ENCODE peak calls at places on chromosome 11, in six cellular contexts. F is HepG2, Y is IMR-90, S is GM12878, C is A549, N is K562. L is an unnamed sample.

GRCh38 chr11:21866781-21867180 is 326.1 kb upstream of the ANO5 start:
- DNase-seq in F (no peak), S (no peak), N (no peak), Y (no peak), C (no peak), L (no peak)

GRCh38 chr11:9943346-9944110 is 279.7 kb downstream of the SWAP70 start:
- DNase-seq in S (no peak), Y (peak), N (no peak), C (peak), F (peak), L (no peak)

GRCh38 chr11:1199689-1200610 is 22.9 kb upstream of the MUC5B start:
- DNase-seq in F (no peak), C (no peak), N (no peak), Y (no peak), S (no peak), L (no peak)

GRCh38 chr11:22512457-22512856 is 113.2 kb downstream of the FANCF start:
- DNase-seq in N (no peak), F (no peak), C (no peak), Y (no peak), S (no peak), L (no peak)

GRCh38 chr11:129881570-129882170 is 13.7 kb downstream of the NFRKB start:
- DNase-seq in F (peak), Y (peak), N (peak), S (no peak), C (peak), L (peak)

GRCh38 chr11:69617682-69618081 is 23.3 kb upstream of the CCND1 start:
- DNase-seq in S (no peak), N (no peak), F (no peak), C (no peak), Y (no peak), L (no peak)

GRCh38 chr11:75532200-75532972 is 6.6 kb upstream of the GDPD5 start:
- DNase-seq in C (peak), Y (peak), N (peak), F (peak), S (peak), L (peak)

GRCh38 chr11:33598426-33599069 is 102.1 kb downstream of the C11orf91 start:
- DNase-seq in F (no peak), C (no peak), N (no peak), S (no peak), Y (no peak), L (no peak)

GRCh38 chr11:61297341-61297740 is 2.2 kb upstream of the VWCE start:
- DNase-seq in Y (peak), S (no peak), C (no peak), F (no peak), N (no peak), L (no peak)

GRCh38 chr11:62909107-62909894 is 11.9 kb downstream of the CHRM1 start:
- DNase-seq in S (no peak), N (peak), C (peak), Y (peak), F (peak), L (peak)

GRCh38 chr11:22829231-22830081 is at the start of gene SVIP:
- DNase-seq in F (peak), S (peak), N (peak), Y (peak), C (peak), L (peak)

GRCh38 chr11:67641302-67642147 is 2.0 kb upstream of the TBX10 start:
- DNase-seq in F (peak), N (no peak), Y (no peak), C (no peak), S (no peak), L (no peak)

GRCh38 chr11:17352925-17353227 is 1.3 kb downstream of the NCR3LG1 start:
- DNase-seq in S (no peak), C (peak), N (peak), F (peak), Y (peak), L (peak)

GRCh38 chr11:1480191-1480554 is 6.4 kb downstream of the MOB2 start:
- DNase-seq in S (no peak), Y (no peak), F (no peak), N (no peak), C (no peak), L (no peak)

GRCh38 chr11:1305558-1306056 is 3.8 kb downstream of the TOLLIP start:
- DNase-seq in F (no peak), C (no peak), Y (no peak), S (no peak), N (no peak), L (no peak)

GRCh38 chr11:121523581-121524232 is 70.9 kb upstream of the SORL1-AS1 start:
- DNase-seq in Y (no peak), N (no peak), S (no peak), C (no peak), F (peak), L (no peak)

GRCh38 chr11:128890543-128891409 is at the start of gene KCNJ5:
- DNase-seq in N (no peak), Y (no peak), C (peak), F (no peak), S (no peak), L (peak)

GRCh38 chr11:33135216-33135615 is 26.1 kb downstream of the CSTF3 start:
- DNase-seq in C (no peak), S (no peak), F (no peak), Y (peak), N (no peak), L (no peak)

GRCh38 chr11:68843703-68844312 is 2.1 kb upstream of the CPT1A start:
- DNase-seq in N (no peak), C (peak), S (no peak), Y (no peak), F (peak), L (no peak)

GRCh38 chr11:69292221-69292648 is 1.7 kb upstream of the MYEOV start:
- DNase-seq in C (peak), Y (no peak), N (peak), S (no peak), F (no peak), L (peak)

GRCh38 chr11:84524422-84525051 is 1102.6 kb downstream of the DLG2 start:
- DNase-seq in S (no peak), F (no peak), C (peak), Y (peak), N (no peak), L (no peak)

GRCh38 chr11:97717922-97718321 is 1302.8 kb upstream of the CNTN5 start:
- DNase-seq in C (no peak), Y (no peak), S (no peak), N (no peak), F (no peak), L (no peak)

GRCh38 chr11:17459211-17459610 is 17.4 kb downstream of the ABCC8 start:
- DNase-seq in Y (no peak), S (no peak), C (no peak), F (no peak), N (no peak), L (no peak)

GRCh38 chr11:94020777-94021615 is at the start of gene HEPHL1:
- DNase-seq in F (no peak), Y (peak), C (no peak), N (no peak), S (no peak), L (no peak)

GRCh38 chr11:9516113-9516512 is 55.3 kb downstream of the ZNF143 start:
- DNase-seq in N (no peak), C (peak), S (no peak), F (no peak), Y (no peak), L (no peak)

GRCh38 chr11:1763796-1764661 is at the start of gene CTSD:
- DNase-seq in S (no peak), F (peak), N (peak), C (peak), Y (peak), L (peak)

GRCh38 chr11:61732705-61733104 is 19.7 kb upstream of the MYRF start:
- DNase-seq in S (no peak), Y (peak), C (no peak), F (no peak), N (no peak), L (no peak)

GRCh38 chr11:101458161-101458560 is 125.6 kb downstream of the TRPC6 start:
- DNase-seq in Y (peak), N (no peak), S (no peak), C (no peak), F (no peak), L (no peak)

GRCh38 chr11:64419818-64420485 is 61.0 kb downstream of the RPS6KA4 start:
- DNase-seq in S (no peak), F (no peak), C (peak), N (no peak), Y (no peak), L (no peak)

GRCh38 chr11:35969089-35970046 is 25.5 kb downstream of the LDLRAD3 start:
- DNase-seq in C (no peak), F (no peak), S (no peak), N (no peak), Y (peak), L (no peak)

GRCh38 chr11:64544616-64545296 is 46.3 kb upstream of the SLC22A12 start:
- DNase-seq in F (no peak), N (no peak), Y (no peak), C (no peak), S (no peak), L (no peak)

GRCh38 chr11:63961608-63962412 is 12.6 kb upstream of the COX8A start:
- DNase-seq in Y (peak), F (peak), N (peak), C (peak), S (no peak), L (no peak)

GRCh38 chr11:115180272-115180671 is 323.9 kb downstream of the CADM1 start:
- DNase-seq in S (no peak), N (no peak), F (no peak), Y (no peak), C (no peak), L (peak)

GRCh38 chr11:101466352-101466751 is 117.5 kb downstream of the TRPC6 start:
- DNase-seq in N (no peak), Y (no peak), C (no peak), F (no peak), S (no peak), L (no peak)

GRCh38 chr11:101555366-101555765 is 28.4 kb downstream of the TRPC6 start:
- DNase-seq in C (no peak), S (no peak), F (no peak), Y (peak), N (no peak), L (no peak)

DNA sequence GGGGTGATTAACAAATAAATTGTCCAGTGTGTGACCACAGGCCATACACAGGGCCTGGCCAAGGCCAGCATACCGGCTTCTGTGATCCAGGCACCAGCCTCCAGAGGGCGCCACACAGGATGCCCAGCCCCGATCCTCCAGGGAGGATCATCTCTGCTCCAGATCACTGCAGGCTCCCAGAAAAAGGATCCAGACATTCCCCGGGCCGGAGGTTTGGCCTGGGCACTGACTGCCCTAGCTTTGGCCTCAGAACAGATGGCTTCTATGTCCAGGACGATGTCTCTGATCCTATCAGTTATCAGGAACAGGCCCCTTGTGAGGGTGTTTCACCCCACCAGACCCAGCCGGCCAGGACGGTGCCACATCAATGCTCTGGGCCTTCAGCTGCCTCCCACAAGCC is 74.5 kb upstream of the LMO1 start:
- DNase-seq in F (peak), Y (peak), C (peak), N (peak), S (no peak), L (peak)
- TF ChIP-seq BHLHE40 in F (no peak), Y (no peak), C (no peak), N (no peak), S (no peak), L (no peak)

GRCh38 chr11:113876074-113876797 is 864 bp upstream of the USP28 start:
- DNase-seq in Y (no peak), F (no peak), S (no peak), N (no peak), C (no peak), L (no peak)
- TF ChIP-seq BHLHE40 in Y (no peak), F (no peak), S (no peak), N (no peak), C (no peak), L (no peak)

DNA sequence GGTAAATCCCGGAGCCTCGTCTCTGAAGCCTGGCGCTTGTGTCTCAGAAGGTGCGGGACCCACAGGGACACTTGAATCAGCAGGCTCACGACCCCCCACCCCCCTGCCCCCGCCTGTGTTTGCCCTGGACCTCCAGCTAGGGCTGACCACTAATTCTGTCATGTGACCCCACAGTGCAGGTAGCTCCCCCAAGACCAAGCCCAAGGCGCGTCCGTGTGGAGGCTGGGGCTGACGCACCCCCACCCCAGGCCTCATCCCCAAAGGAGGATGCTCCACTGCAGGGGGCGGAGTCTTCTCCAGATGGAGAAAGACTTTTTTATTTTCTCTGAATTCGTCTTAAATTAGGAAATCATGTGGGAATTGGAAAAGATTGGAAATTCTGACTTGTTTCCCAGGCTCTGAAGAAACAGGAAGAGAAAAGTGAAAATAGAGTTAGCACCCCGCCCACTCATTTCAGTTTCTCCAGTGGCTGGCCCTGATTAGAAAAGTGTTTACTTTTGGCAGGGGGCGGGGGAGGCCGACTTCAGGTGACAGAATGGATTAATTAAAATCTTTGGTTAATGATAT is 1.0 kb upstream of the RELA start:
- DNase-seq in F (no peak), S (no peak), N (peak), Y (peak), C (no peak), L (peak)
- TF ChIP-seq BHLHE40 in F (no peak), S (peak), N (no peak), Y (no peak), C (no peak), L (no peak)

GRCh38 chr11:78540276-78540675 is 34.4 kb downstream of the NARS2 start:
- DNase-seq in S (no peak), F (peak), C (no peak), Y (no peak), N (no peak), L (no peak)

GRCh38 chr11:78542007-78542406 is 32.7 kb downstream of the NARS2 start:
- DNase-seq in C (no peak), Y (peak), F (no peak), S (no peak), N (no peak), L (no peak)

GRCh38 chr11:78541537-78541936 is 33.1 kb downstream of the NARS2 start:
- DNase-seq in S (no peak), Y (no peak), F (no peak), C (no peak), N (no peak), L (no peak)

GRCh38 chr11:78536933-78537332 is 37.7 kb downstream of the NARS2 start:
- DNase-seq in Y (no peak), S (no peak), N (no peak), F (no peak), C (no peak), L (no peak)

GRCh38 chr11:78539566-78539965 is 35.1 kb downstream of the NARS2 start:
- DNase-seq in F (peak), Y (peak), S (no peak), N (no peak), C (no peak), L (no peak)
- TF ChIP-seq BHLHE40 in F (no peak), Y (no peak), S (no peak), N (no peak), C (no peak), L (no peak)

DNA sequence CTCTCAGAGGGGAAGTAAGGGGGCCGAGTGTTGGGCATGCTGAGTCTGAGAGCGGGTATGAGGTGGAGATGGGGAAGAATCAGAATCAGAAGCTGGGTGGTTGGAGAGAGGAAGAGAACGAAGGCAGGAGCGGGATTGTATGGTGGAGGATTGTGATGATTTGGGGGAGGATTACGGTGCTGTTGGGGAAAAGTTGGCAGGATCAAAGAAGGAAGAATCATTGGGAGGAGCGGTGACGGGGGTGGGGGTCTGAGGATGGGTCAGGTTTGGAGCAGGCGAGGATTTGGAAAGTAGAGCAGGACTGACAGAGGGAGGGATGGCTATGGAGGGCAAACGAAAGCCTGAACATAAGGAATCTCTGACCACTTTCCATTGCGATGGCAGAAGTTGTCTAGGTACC is 22.1 kb downstream of the ZNF195 start:
- DNase-seq in S (no peak), F (no peak), C (no peak), N (no peak), Y (no peak), L (no peak)
- TF ChIP-seq BHLHE40 in S (no peak), F (no peak), C (no peak), N (no peak), Y (no peak), L (no peak)

DNA sequence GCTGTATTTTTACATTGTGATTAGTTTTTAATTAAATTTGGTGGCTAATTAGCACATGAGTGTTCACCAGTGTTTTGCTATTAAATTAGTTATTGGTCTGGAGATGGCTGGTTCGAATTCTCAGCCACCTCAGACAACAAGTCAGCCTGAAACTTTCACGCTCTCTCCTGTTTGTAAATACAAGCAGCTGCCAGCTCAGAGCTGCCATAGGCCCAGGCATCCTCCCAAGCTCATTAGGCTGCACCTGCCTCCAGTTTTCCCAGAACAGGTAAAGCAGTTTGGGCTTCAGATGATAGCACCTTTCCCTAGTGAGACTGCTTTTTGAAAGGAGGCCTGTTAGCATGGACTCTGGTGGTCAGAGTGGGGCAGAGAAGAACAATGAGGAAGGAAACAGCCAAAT is 156.8 kb downstream of the NAV2 start:
- DNase-seq in N (no peak), C (no peak), S (no peak), F (no peak), Y (no peak), L (no peak)
- TF ChIP-seq BHLHE40 in N (no peak), C (no peak), S (no peak), F (no peak), Y (no peak), L (no peak)

GRCh38 chr11:125591659-125592304 is 870 bp upstream of the STT3A start:
- DNase-seq in C (no peak), N (peak), F (peak), Y (peak), S (no peak), L (peak)

GRCh38 chr11:125588505-125588904 is 4.1 kb upstream of the STT3A start:
- DNase-seq in F (no peak), S (no peak), Y (peak), C (no peak), N (peak), L (no peak)

GRCh38 chr11:125594958-125595357 is 2.3 kb downstream of the STT3A start:
- DNase-seq in Y (no peak), S (no peak), N (no peak), C (no peak), F (no peak), L (no peak)

GRCh38 chr11:125592305-125593112 is at the start of gene STT3A:
- DNase-seq in Y (peak), N (peak), S (peak), F (peak), C (peak), L (peak)

GRCh38 chr11:125593113-125593761 is 585 bp downstream of the STT3A start:
- DNase-seq in C (peak), N (peak), Y (peak), F (peak), S (no peak), L (peak)
- TF ChIP-seq BHLHE40 in C (no peak), N (peak), Y (no peak), F (no peak), S (no peak), L (no peak)

DNA sequence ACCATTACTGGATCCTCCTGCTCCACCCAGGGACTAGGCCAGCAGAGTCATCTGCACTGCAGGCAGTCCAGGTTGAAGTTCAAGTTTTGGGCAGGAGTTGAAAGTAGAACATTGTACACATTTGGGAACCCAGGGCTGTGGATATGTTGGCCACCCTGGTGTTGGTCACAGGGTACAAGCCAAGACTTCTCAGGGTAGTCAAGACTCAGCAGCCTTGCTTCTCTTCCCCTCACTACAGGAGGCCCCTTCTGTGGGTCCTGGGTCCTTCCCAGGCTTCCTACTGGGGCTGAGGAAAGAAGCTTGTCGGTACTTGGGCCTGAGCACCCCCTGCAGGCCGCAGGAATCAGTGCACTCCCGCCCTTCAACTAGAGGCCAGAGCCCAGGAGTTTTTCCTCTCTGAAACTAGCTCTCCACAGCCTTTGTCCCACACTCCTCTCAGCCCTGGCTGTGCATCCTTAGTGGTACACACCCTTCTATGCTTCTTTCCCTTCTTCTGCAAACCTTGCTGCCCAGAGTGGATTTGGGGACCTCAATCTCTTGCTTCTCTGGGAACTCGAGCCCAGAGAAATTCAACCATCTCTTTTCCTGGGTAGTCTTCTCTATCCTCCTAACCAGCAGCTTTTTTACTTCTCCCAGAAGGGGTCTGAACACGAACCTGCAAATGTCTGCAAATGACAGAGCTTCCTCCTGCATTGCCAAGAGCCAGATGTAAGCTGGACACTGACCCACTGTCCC is 2.6 kb upstream of the HPX start:
- DNase-seq in F (peak), S (no peak), N (peak), C (peak), Y (peak), L (peak)
- TF ChIP-seq BHLHE40 in F (no peak), S (no peak), N (no peak), C (no peak), Y (no peak), L (no peak)

GRCh38 chr11:95135155-95135554 is 45.5 kb downstream of the ENDOD1 start:
- DNase-seq in F (no peak), Y (no peak), N (no peak), C (no peak), S (no peak), L (no peak)

GRCh38 chr11:95135880-95136279 is 46.2 kb downstream of the ENDOD1 start:
- DNase-seq in N (no peak), Y (no peak), C (no peak), S (no peak), F (no peak), L (no peak)

GRCh38 chr11:95132956-95133355 is 43.3 kb downstream of the ENDOD1 start:
- DNase-seq in C (no peak), S (no peak), F (no peak), Y (no peak), N (no peak), L (no peak)

GRCh38 chr11:95137299-95137698 is 47.7 kb downstream of the ENDOD1 start:
- DNase-seq in F (no peak), S (no peak), C (no peak), Y (no peak), N (no peak), L (no peak)

GRCh38 chr11:95134491-95134890 is 44.8 kb downstream of the ENDOD1 start:
- DNase-seq in C (peak), F (no peak), Y (peak), N (no peak), S (no peak), L (no peak)
- TF ChIP-seq BHLHE40 in C (no peak), F (no peak), Y (no peak), N (no peak), S (no peak), L (no peak)

L was measured in HEK293T.